ENCODE peak calls at places on chromosomes 11 and 22, in four cellular contexts. One of them, this sample, is unnamed.

GRCh38 chr11:75879737-75880136 is 64.7 kb downstream of the UVRAG start:
- DNase-seq in heart right ventricle: no peak
- DNase-seq in Calu3: no peak
- DNase-seq in CD14-positive monocyte: no peak
- DNase-seq in this sample: no peak

GRCh38 chr11:57406337-57406904 is 16.0 kb upstream of the PRG2 start:
- DNase-seq in heart right ventricle: peak; percentile 25
- DNase-seq in Calu3: no peak
- DNase-seq in CD14-positive monocyte: peak; percentile 70
- DNase-seq in this sample: no peak

GRCh38 chr11:75659836-75660235 is 9.0 kb downstream of the MAP6 start:
- DNase-seq in heart right ventricle: no peak
- DNase-seq in Calu3: no peak
- DNase-seq in CD14-positive monocyte: no peak
- DNase-seq in this sample: no peak

GRCh38 chr11:67355794-67356550 is 2.6 kb upstream of the POLD4 start:
- DNase-seq in heart right ventricle: no peak
- DNase-seq in Calu3: no peak
- DNase-seq in CD14-positive monocyte: peak; percentile 11
- DNase-seq in this sample: no peak

GRCh38 chr22:27137809-27138400 is 480.5 kb downstream of the MIAT start:
- DNase-seq in heart right ventricle: no peak
- DNase-seq in Calu3: no peak
- DNase-seq in CD14-positive monocyte: no peak
- DNase-seq in this sample: no peak

GRCh38 chr11:118338637-118339061 is 3.9 kb downstream of the CD3D start:
- DNase-seq in heart right ventricle: no peak
- DNase-seq in Calu3: no peak
- DNase-seq in CD14-positive monocyte: no peak
- DNase-seq in this sample: no peak

GRCh38 chr22:45268167-45268957 is 16.4 kb upstream of the UPK3A start:
- DNase-seq in heart right ventricle: peak; percentile 39
- DNase-seq in Calu3: no peak
- DNase-seq in CD14-positive monocyte: no peak
- DNase-seq in this sample: no peak

GRCh38 chr11:35006389-35007128 is 90.1 kb downstream of the PDHX start:
- DNase-seq in heart right ventricle: no peak
- DNase-seq in Calu3: no peak
- DNase-seq in CD14-positive monocyte: peak; percentile 75
- DNase-seq in this sample: no peak

GRCh38 chr11:96324912-96325311 is 18.1 kb downstream of the MAML2 start:
- DNase-seq in heart right ventricle: no peak
- DNase-seq in Calu3: no peak
- DNase-seq in CD14-positive monocyte: no peak
- DNase-seq in this sample: no peak

GRCh38 chr22:42111798-42112197 is 18.8 kb downstream of the CYP2D6 start:
- DNase-seq in heart right ventricle: no peak
- DNase-seq in Calu3: no peak
- DNase-seq in CD14-positive monocyte: no peak
- DNase-seq in this sample: no peak

GRCh38 chr22:35172452-35172851 is 84.8 kb upstream of the HMGXB4 start:
- DNase-seq in heart right ventricle: no peak
- DNase-seq in Calu3: no peak
- DNase-seq in CD14-positive monocyte: no peak
- DNase-seq in this sample: no peak

GRCh38 chr11:100753144-100753543 is 66.1 kb downstream of the ARHGAP42 start:
- DNase-seq in heart right ventricle: no peak
- DNase-seq in Calu3: peak; percentile 30
- DNase-seq in CD14-positive monocyte: no peak
- DNase-seq in this sample: no peak

GRCh38 chr11:5986885-5987284 is at the start of gene OR52L1:
- DNase-seq in heart right ventricle: no peak
- DNase-seq in Calu3: no peak
- DNase-seq in CD14-positive monocyte: no peak
- DNase-seq in this sample: no peak

GRCh38 chr22:19174106-19175025 is 4.2 kb downstream of the SLC25A1 start:
- DNase-seq in heart right ventricle: no peak
- DNase-seq in Calu3: no peak
- DNase-seq in CD14-positive monocyte: no peak
- DNase-seq in this sample: no peak

GRCh38 chr11:1387961-1388762 is 1.6 kb upstream of the BRSK2 start:
- DNase-seq in heart right ventricle: peak; percentile 6
- DNase-seq in Calu3: no peak
- DNase-seq in CD14-positive monocyte: no peak
- DNase-seq in this sample: no peak
- TF ChIP-seq CTCF in heart right ventricle: no peak
- TF ChIP-seq CTCF in Calu3: no peak
- TF ChIP-seq CTCF in CD14-positive monocyte: no peak
- TF ChIP-seq CTCF in this sample: no peak

GRCh38 chr11:122681731-122682130 is 26.2 kb downstream of the UBASH3B start:
- DNase-seq in heart right ventricle: no peak
- DNase-seq in Calu3: no peak
- DNase-seq in CD14-positive monocyte: peak; percentile 68
- DNase-seq in this sample: no peak
- TF ChIP-seq CTCF in heart right ventricle: no peak
- TF ChIP-seq CTCF in Calu3: no peak
- TF ChIP-seq CTCF in CD14-positive monocyte: no peak
- TF ChIP-seq CTCF in this sample: no peak

GRCh38 chr22:32204856-32205722 is at the start of gene RFPL2:
- DNase-seq in heart right ventricle: peak; percentile 38
- DNase-seq in Calu3: peak; percentile 81
- DNase-seq in CD14-positive monocyte: no peak
- DNase-seq in this sample: no peak

GRCh38 chr22:32202539-32203180 is 2.2 kb downstream of the RFPL2 start:
- DNase-seq in heart right ventricle: peak; percentile 39
- DNase-seq in Calu3: peak; percentile 79
- DNase-seq in CD14-positive monocyte: no peak
- DNase-seq in this sample: no peak

GRCh38 chr22:32203181-32204105 is 1.4 kb downstream of the RFPL2 start:
- DNase-seq in heart right ventricle: no peak
- DNase-seq in Calu3: peak; percentile 19
- DNase-seq in CD14-positive monocyte: no peak
- DNase-seq in this sample: no peak

GRCh38 chr22:32205974-32206773 is 1.3 kb upstream of the RFPL2 start:
- DNase-seq in heart right ventricle: no peak
- DNase-seq in Calu3: peak; percentile 24
- DNase-seq in CD14-positive monocyte: no peak
- DNase-seq in this sample: no peak

GRCh38 chr22:32204211-32204855 is 540 bp downstream of the RFPL2 start:
- DNase-seq in heart right ventricle: no peak
- DNase-seq in Calu3: peak; percentile 45
- DNase-seq in CD14-positive monocyte: no peak
- DNase-seq in this sample: no peak
- TF ChIP-seq CTCF in heart right ventricle: no peak
- TF ChIP-seq CTCF in Calu3: no peak
- TF ChIP-seq CTCF in CD14-positive monocyte: no peak
- TF ChIP-seq CTCF in this sample: peak; percentile 1

GRCh38 chr11:20873054-20873453 is 203.7 kb downstream of the NELL1 start:
- DNase-seq in heart right ventricle: no peak
- DNase-seq in Calu3: no peak
- DNase-seq in CD14-positive monocyte: no peak
- DNase-seq in this sample: no peak
- TF ChIP-seq CTCF in heart right ventricle: peak; percentile 12
- TF ChIP-seq CTCF in Calu3: no peak
- TF ChIP-seq CTCF in CD14-positive monocyte: no peak
- TF ChIP-seq CTCF in this sample: peak; percentile 39

GRCh38 chr11:113906515-113906914 is 1.9 kb downstream of the HTR3B start:
- DNase-seq in heart right ventricle: no peak
- DNase-seq in Calu3: no peak
- DNase-seq in CD14-positive monocyte: no peak
- DNase-seq in this sample: no peak

GRCh38 chr11:113906038-113906437 is 1.4 kb downstream of the HTR3B start:
- DNase-seq in heart right ventricle: no peak
- DNase-seq in Calu3: no peak
- DNase-seq in CD14-positive monocyte: no peak
- DNase-seq in this sample: no peak

GRCh38 chr11:113908107-113908506 is 3.5 kb downstream of the HTR3B start:
- DNase-seq in heart right ventricle: no peak
- DNase-seq in Calu3: no peak
- DNase-seq in CD14-positive monocyte: no peak
- DNase-seq in this sample: no peak

GRCh38 chr11:113907155-113907554 is 2.6 kb downstream of the HTR3B start:
- DNase-seq in heart right ventricle: no peak
- DNase-seq in Calu3: no peak
- DNase-seq in CD14-positive monocyte: no peak
- DNase-seq in this sample: no peak

DNA sequence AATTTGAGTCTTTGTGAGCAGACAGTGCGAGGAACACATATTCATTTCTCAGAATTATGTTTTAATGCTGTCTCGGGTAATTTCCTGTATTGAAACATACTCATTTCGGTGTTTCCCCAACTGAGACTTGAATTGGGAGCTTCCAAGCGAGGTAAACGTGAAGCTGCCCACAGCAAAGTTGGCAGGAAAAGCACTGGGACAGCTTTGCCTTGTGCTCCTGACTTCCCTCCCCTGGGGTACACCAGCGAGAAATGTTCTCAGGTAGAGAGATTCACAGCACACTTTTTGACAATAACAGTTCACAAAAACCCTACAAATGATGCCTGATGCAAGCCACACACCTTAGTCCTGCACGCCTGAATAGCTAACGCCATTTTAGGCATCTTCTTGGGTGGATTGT is 3.1 kb downstream of the HTR3B start:
- DNase-seq in heart right ventricle: no peak
- DNase-seq in Calu3: no peak
- DNase-seq in CD14-positive monocyte: no peak
- DNase-seq in this sample: no peak
- TF ChIP-seq CTCF in heart right ventricle: no peak
- TF ChIP-seq CTCF in Calu3: no peak
- TF ChIP-seq CTCF in CD14-positive monocyte: no peak
- TF ChIP-seq CTCF in this sample: no peak